ENCODE peak calls at places on chromosome X, in four cellular contexts. B is H1, Z is K562, W is IMR-90. P is an unnamed sample.

GRCh38 chrX:283115-283845 is 2.1 kb downstream of the PLCXD1 start:
- DNase-seq in B (peak), Z (peak), W (peak), P (peak)

GRCh38 chrX:69618803-69619202 is 2.9 kb downstream of the EDA start:
- DNase-seq in B (no peak), Z (no peak), W (peak), P (no peak)

GRCh38 chrX:45485682-45486081 is 285.0 kb upstream of the DIPK2B start:
- DNase-seq in B (no peak), Z (no peak), W (no peak), P (no peak)

GRCh38 chrX:18574591-18574990 is 97.3 kb downstream of the RS1 start:
- DNase-seq in B (no peak), Z (no peak), W (peak), P (no peak)

GRCh38 chrX:97399400-97399799 is 515.7 kb downstream of the RPA4 start:
- DNase-seq in B (no peak), Z (no peak), W (peak), P (peak)

GRCh38 chrX:147838465-147839131 is 73.1 kb upstream of the FMR1 start:
- DNase-seq in B (no peak), Z (no peak), W (no peak), P (no peak)

GRCh38 chrX:18887177-18887820 is 96.6 kb downstream of the PHKA2 start:
- DNase-seq in B (no peak), Z (no peak), W (no peak), P (no peak)

GRCh38 chrX:150873616-150874015 is 24.9 kb downstream of the CD99L2 start:
- DNase-seq in B (no peak), Z (no peak), W (peak), P (no peak)

GRCh38 chrX:155718964-155719586 is 106.3 kb upstream of the TMLHE start:
- DNase-seq in B (no peak), Z (no peak), W (no peak), P (no peak)

GRCh38 chrX:48806088-48806487 is 4.2 kb downstream of the HDAC6 start:
- DNase-seq in B (no peak), Z (no peak), W (no peak), P (no peak)

DNA sequence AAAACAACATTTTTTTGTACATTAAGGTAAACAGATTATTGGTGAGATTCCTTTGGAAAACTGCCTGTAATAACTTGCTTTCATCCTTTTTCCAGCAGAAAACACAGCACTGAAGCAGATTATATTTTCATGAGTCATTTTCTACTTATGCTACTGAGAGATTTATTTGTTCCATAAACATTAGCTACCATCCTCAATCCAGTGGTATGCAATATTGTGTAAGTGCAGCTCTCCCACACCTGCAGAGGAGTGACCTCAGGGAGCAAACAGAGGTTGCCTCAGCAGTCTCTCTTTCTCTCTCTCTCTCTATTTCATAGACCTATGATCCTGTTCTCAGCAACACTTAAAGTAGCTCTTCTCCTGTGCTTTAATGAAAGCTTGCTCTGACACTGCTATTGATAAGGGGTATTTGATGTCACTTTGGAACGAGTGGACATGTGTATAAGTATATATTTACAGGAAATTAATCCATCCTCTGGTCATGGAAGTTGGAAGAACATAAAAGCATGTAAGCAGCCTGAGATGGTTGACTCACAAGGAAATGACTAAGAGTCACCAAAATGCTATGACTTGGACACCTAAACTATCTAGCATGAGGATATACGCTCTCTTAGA is 163.7 kb upstream of the SPANXC start:
- DNase-seq in B (no peak), Z (no peak), W (peak), P (no peak)
- TF ChIP-seq CHD1 in B (no peak), Z (no peak), W (no peak), P (no peak)

GRCh38 chrX:134002921-134003615 is 17.7 kb upstream of the GPC3 start:
- DNase-seq in B (no peak), Z (no peak), W (no peak), P (no peak)
- H3K27ac ChIP-seq in B (no peak), Z (no peak), W (no peak), P (no peak)

DNA sequence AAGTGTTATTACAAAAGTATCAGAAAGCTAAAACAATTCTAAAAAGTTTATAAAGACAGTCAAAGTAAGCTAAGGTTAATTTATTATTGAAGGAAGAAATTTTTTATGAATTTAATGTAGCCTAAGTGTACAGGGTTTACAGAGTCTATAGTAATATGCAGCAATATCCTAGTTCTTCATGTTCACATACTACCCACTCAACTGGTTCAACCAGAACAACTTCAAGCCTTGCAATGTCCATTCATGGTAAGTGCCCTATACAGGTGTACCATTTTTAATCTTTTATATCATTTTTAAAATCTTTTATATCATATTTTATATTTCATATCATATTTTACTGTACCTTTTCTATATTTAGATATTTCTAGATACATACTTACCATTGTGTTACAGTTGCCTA is 34.3 kb downstream of the COL4A5 start:
- DNase-seq in B (no peak), Z (no peak), W (no peak), P (no peak)
- TF ChIP-seq CHD1 in B (no peak), Z (no peak), W (no peak), P (no peak)

GRCh38 chrX:80765226-80765625 is 44.5 kb downstream of the BRWD3 start:
- DNase-seq in B (no peak), Z (no peak), W (peak), P (no peak)
- H3K27ac ChIP-seq in B (no peak), Z (no peak), W (peak), P (no peak)

DNA sequence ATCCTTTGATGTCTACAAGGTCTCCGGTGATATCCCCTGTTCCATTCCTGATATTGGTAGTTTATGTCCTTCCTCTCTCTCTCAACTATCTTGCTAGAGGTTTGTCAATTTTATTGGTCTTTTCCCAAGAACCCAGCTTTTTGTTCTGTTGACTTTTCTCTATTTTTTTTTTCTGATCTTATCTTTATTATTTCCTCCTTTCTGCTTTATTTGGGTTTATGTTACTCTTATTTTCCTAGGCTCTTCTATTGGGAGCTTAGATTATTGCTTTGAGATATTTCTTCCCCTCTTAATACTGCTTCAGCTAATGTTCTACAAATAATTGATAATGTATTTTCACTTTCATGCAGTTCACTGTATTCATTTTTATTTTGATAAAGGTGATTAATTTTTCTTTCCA is 44.2 kb downstream of the EIF2S3 start:
- DNase-seq in B (no peak), Z (no peak), W (no peak), P (no peak)
- TF ChIP-seq CHD1 in B (no peak), Z (no peak), W (no peak), P (no peak)